ENCODE peak calls at places on chromosomes 1 and 21, in nine cellular contexts. One of them, this sample, is unnamed.

GRCh38 chr1:245096330-245097066 is 58.3 kb upstream of the KIF26B start:
- DNase-seq in esophagus squamous epithelium: no peak
- DNase-seq in AG09319: no peak
- DNase-seq in tibial artery: no peak
- DNase-seq in astrocyte of the cerebellum: no peak
- DNase-seq in tibial nerve: no peak
- DNase-seq in ovary: no peak
- DNase-seq in neural progenitor cell: no peak
- DNase-seq in HFF-Myc: no peak
- DNase-seq in this sample: no peak

GRCh38 chr21:37237764-37238163 is 29.4 kb downstream of the VPS26C start:
- DNase-seq in esophagus squamous epithelium: no peak
- DNase-seq in AG09319: no peak
- DNase-seq in tibial nerve: no peak
- DNase-seq in astrocyte of the cerebellum: no peak
- DNase-seq in tibial artery: no peak
- DNase-seq in HFF-Myc: no peak
- DNase-seq in ovary: no peak
- DNase-seq in neural progenitor cell: no peak
- DNase-seq in this sample: no peak

GRCh38 chr21:26659181-26659580 is 86.1 kb upstream of the CYYR1 start:
- DNase-seq in HFF-Myc: peak
- DNase-seq in neural progenitor cell: no peak
- DNase-seq in tibial nerve: no peak
- DNase-seq in ovary: no peak
- DNase-seq in astrocyte of the cerebellum: no peak
- DNase-seq in tibial artery: no peak
- DNase-seq in esophagus squamous epithelium: no peak
- DNase-seq in AG09319: no peak
- DNase-seq in this sample: no peak

GRCh38 chr1:150065184-150065871 is 2.2 kb upstream of the VPS45 start:
- DNase-seq in astrocyte of the cerebellum: no peak
- DNase-seq in neural progenitor cell: no peak
- DNase-seq in ovary: no peak
- DNase-seq in HFF-Myc: no peak
- DNase-seq in tibial nerve: no peak
- DNase-seq in tibial artery: no peak
- DNase-seq in esophagus squamous epithelium: no peak
- DNase-seq in AG09319: no peak
- DNase-seq in this sample: no peak

GRCh38 chr21:31945576-31945975 is 72.8 kb downstream of the HUNK start:
- DNase-seq in ovary: no peak
- DNase-seq in HFF-Myc: peak
- DNase-seq in neural progenitor cell: no peak
- DNase-seq in tibial nerve: no peak
- DNase-seq in AG09319: peak
- DNase-seq in esophagus squamous epithelium: no peak
- DNase-seq in astrocyte of the cerebellum: peak
- DNase-seq in tibial artery: no peak
- DNase-seq in this sample: no peak

GRCh38 chr1:208101661-208102431 is 142.3 kb downstream of the PLXNA2 start:
- DNase-seq in esophagus squamous epithelium: no peak
- DNase-seq in tibial artery: no peak
- DNase-seq in neural progenitor cell: peak
- DNase-seq in AG09319: no peak
- DNase-seq in tibial nerve: peak
- DNase-seq in astrocyte of the cerebellum: no peak
- DNase-seq in HFF-Myc: no peak
- DNase-seq in ovary: peak
- DNase-seq in this sample: no peak

GRCh38 chr1:9201421-9202239 is 32.9 kb upstream of the H6PD start:
- DNase-seq in astrocyte of the cerebellum: peak
- DNase-seq in tibial nerve: no peak
- DNase-seq in tibial artery: peak
- DNase-seq in esophagus squamous epithelium: no peak
- DNase-seq in AG09319: peak
- DNase-seq in ovary: peak
- DNase-seq in HFF-Myc: no peak
- DNase-seq in neural progenitor cell: peak
- DNase-seq in this sample: no peak

GRCh38 chr1:40709802-40710278 is 18.3 kb downstream of the NFYC start:
- DNase-seq in astrocyte of the cerebellum: no peak
- DNase-seq in tibial artery: no peak
- DNase-seq in esophagus squamous epithelium: no peak
- DNase-seq in HFF-Myc: no peak
- DNase-seq in neural progenitor cell: no peak
- DNase-seq in ovary: no peak
- DNase-seq in tibial nerve: no peak
- DNase-seq in AG09319: no peak
- DNase-seq in this sample: no peak

DNA sequence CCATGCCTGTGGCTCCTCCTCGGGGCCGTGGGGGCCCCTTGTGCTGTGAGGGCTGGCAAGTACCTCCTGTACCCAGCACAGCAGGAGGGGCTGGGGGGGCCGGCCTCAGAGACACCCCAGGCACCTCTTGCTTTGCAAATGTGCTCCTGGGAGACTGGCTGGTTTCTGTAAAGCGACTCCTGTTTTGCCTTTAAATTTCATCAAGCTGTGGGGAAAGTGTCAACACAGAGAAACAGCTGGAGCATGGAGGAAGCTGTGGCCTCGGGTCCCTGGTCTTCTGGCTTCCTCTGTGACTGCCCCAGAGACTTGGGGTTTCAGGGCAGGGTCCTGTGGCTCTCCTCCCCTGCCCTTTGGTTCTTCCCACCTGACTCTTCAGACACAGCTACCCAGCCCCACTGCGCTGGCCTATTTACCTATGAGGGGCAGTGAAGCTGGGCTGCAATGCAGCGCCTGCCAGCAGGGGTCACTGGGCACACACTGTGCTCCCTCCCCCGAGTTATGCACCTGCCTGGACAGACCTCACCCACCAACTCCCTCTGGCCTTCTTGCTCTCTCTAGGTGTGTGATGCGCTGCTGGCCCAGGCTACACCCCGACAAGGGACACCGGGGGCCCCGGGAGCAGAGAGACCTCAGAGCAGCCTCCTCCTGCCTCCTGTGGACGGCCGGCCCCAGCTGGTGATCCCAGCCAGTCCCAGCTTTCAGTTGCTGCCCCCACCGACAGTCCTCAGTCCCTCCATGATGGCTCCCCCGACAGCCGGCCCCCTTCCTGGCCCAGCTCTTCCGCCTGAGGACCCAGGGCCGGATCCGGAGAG is 17.6 kb upstream of the PEX10 start:
- DNase-seq in neural progenitor cell: no peak
- DNase-seq in tibial artery: no peak
- DNase-seq in astrocyte of the cerebellum: no peak
- DNase-seq in HFF-Myc: no peak
- DNase-seq in esophagus squamous epithelium: no peak
- DNase-seq in ovary: no peak
- DNase-seq in AG09319: no peak
- DNase-seq in tibial nerve: no peak
- DNase-seq in this sample: no peak
- TF ChIP-seq CTCF in neural progenitor cell: peak
- TF ChIP-seq CTCF in tibial artery: no peak
- TF ChIP-seq CTCF in astrocyte of the cerebellum: peak
- TF ChIP-seq CTCF in HFF-Myc: peak
- TF ChIP-seq CTCF in esophagus squamous epithelium: peak
- TF ChIP-seq CTCF in ovary: no peak
- TF ChIP-seq CTCF in AG09319: peak
- TF ChIP-seq CTCF in tibial nerve: no peak
- TF ChIP-seq CTCF in this sample: peak

GRCh38 chr1:177812650-177813049 is 157.2 kb downstream of the SEC16B start:
- DNase-seq in HFF-Myc: no peak
- DNase-seq in ovary: no peak
- DNase-seq in tibial artery: no peak
- DNase-seq in neural progenitor cell: no peak
- DNase-seq in AG09319: no peak
- DNase-seq in tibial nerve: no peak
- DNase-seq in esophagus squamous epithelium: no peak
- DNase-seq in astrocyte of the cerebellum: no peak
- DNase-seq in this sample: no peak

GRCh38 chr1:177820213-177820612 is 149.6 kb downstream of the SEC16B start:
- DNase-seq in tibial nerve: no peak
- DNase-seq in astrocyte of the cerebellum: no peak
- DNase-seq in ovary: no peak
- DNase-seq in AG09319: no peak
- DNase-seq in HFF-Myc: no peak
- DNase-seq in neural progenitor cell: no peak
- DNase-seq in esophagus squamous epithelium: no peak
- DNase-seq in tibial artery: no peak
- DNase-seq in this sample: no peak

DNA sequence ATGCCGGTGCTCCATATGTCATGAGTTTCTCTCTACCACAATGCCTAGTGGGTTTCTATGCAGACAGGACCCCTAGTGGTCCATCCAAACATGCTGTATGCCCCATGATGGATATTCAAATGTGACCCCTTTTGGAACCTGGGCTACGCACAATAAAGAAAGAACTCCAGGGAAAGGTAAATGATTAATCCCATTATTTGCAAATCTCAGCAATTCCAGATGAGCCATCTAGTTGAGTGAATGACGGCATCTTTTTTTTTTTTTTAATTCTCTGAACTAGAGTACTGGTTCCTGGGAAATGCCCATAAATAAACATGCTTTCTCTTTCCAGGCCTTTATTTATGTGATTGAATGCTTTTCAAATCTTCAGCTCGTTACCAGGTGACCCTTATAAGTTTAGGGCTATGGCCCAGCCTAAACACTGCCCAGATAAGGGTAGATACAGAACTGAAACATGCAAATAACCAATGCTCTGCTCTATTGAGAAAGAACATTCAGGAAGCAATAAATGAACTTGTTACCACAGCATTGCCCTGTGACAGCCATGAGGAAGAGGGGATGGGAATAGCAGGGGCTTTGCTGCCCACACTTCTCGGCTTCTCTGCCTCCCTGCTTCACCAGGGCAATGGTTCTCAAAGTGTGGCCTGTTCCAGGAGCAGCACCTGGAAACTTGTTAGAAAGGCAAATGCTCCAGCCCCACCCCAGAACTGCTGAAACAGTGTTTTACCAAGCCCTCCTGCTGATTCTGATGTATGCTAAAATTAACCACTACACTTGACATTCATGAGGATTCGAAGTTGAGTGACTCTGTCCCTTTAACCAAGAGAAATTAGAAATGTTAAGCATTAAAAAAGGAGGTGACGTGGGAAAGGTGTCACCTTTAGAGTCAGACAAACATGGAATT is 151.6 kb downstream of the SEC16B start:
- DNase-seq in neural progenitor cell: no peak
- DNase-seq in HFF-Myc: no peak
- DNase-seq in tibial artery: no peak
- DNase-seq in ovary: no peak
- DNase-seq in esophagus squamous epithelium: no peak
- DNase-seq in AG09319: no peak
- DNase-seq in tibial nerve: no peak
- DNase-seq in astrocyte of the cerebellum: no peak
- DNase-seq in this sample: no peak
- TF ChIP-seq CTCF in neural progenitor cell: no peak
- TF ChIP-seq CTCF in HFF-Myc: no peak
- TF ChIP-seq CTCF in tibial artery: no peak
- TF ChIP-seq CTCF in ovary: no peak
- TF ChIP-seq CTCF in esophagus squamous epithelium: no peak
- TF ChIP-seq CTCF in AG09319: no peak
- TF ChIP-seq CTCF in tibial nerve: no peak
- TF ChIP-seq CTCF in astrocyte of the cerebellum: no peak
- TF ChIP-seq CTCF in this sample: no peak

DNA sequence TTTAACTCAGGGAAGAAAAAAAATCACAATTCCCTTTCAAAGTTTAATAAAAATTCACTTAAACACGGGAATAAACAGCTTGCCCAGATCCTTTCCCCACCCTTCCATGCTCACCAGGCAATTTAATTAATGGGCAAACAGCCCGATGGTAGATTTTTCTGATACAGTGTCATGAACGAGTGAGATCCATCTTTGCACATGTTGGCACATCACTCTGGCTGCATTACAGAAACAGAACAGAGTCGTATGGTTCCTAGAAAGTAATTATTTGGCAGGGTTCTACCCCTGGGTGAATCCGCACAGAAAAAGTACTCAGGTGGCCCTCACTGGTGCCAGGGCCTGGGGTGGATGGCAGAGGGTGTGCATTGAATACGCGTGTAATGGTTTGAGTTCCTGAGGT is 24.6 kb upstream of the OVAAL start:
- DNase-seq in tibial nerve: no peak
- DNase-seq in HFF-Myc: no peak
- DNase-seq in tibial artery: no peak
- DNase-seq in astrocyte of the cerebellum: no peak
- DNase-seq in esophagus squamous epithelium: no peak
- DNase-seq in ovary: no peak
- DNase-seq in AG09319: no peak
- DNase-seq in neural progenitor cell: no peak
- DNase-seq in this sample: no peak
- TF ChIP-seq CTCF in tibial nerve: no peak
- TF ChIP-seq CTCF in HFF-Myc: no peak
- TF ChIP-seq CTCF in tibial artery: no peak
- TF ChIP-seq CTCF in astrocyte of the cerebellum: no peak
- TF ChIP-seq CTCF in esophagus squamous epithelium: no peak
- TF ChIP-seq CTCF in ovary: no peak
- TF ChIP-seq CTCF in AG09319: no peak
- TF ChIP-seq CTCF in neural progenitor cell: no peak
- TF ChIP-seq CTCF in this sample: no peak

GRCh38 chr1:116868386-116868785 is 41.3 kb upstream of the PTGFRN start:
- DNase-seq in neural progenitor cell: no peak
- DNase-seq in HFF-Myc: no peak
- DNase-seq in astrocyte of the cerebellum: no peak
- DNase-seq in ovary: no peak
- DNase-seq in tibial nerve: no peak
- DNase-seq in esophagus squamous epithelium: no peak
- DNase-seq in tibial artery: no peak
- DNase-seq in AG09319: no peak
- DNase-seq in this sample: no peak

GRCh38 chr1:116871772-116872146 is 38.0 kb upstream of the PTGFRN start:
- DNase-seq in esophagus squamous epithelium: no peak
- DNase-seq in neural progenitor cell: no peak
- DNase-seq in AG09319: no peak
- DNase-seq in tibial nerve: no peak
- DNase-seq in HFF-Myc: no peak
- DNase-seq in astrocyte of the cerebellum: no peak
- DNase-seq in ovary: no peak
- DNase-seq in tibial artery: no peak
- DNase-seq in this sample: no peak

GRCh38 chr1:116869611-116870010 is 40.1 kb upstream of the PTGFRN start:
- DNase-seq in tibial artery: no peak
- DNase-seq in esophagus squamous epithelium: no peak
- DNase-seq in ovary: no peak
- DNase-seq in AG09319: no peak
- DNase-seq in neural progenitor cell: no peak
- DNase-seq in astrocyte of the cerebellum: no peak
- DNase-seq in HFF-Myc: no peak
- DNase-seq in tibial nerve: no peak
- DNase-seq in this sample: no peak

GRCh38 chr1:116873680-116874271 is 35.9 kb upstream of the PTGFRN start:
- DNase-seq in AG09319: no peak
- DNase-seq in ovary: no peak
- DNase-seq in neural progenitor cell: no peak
- DNase-seq in tibial artery: no peak
- DNase-seq in HFF-Myc: no peak
- DNase-seq in astrocyte of the cerebellum: no peak
- DNase-seq in tibial nerve: no peak
- DNase-seq in esophagus squamous epithelium: no peak
- DNase-seq in this sample: no peak

DNA sequence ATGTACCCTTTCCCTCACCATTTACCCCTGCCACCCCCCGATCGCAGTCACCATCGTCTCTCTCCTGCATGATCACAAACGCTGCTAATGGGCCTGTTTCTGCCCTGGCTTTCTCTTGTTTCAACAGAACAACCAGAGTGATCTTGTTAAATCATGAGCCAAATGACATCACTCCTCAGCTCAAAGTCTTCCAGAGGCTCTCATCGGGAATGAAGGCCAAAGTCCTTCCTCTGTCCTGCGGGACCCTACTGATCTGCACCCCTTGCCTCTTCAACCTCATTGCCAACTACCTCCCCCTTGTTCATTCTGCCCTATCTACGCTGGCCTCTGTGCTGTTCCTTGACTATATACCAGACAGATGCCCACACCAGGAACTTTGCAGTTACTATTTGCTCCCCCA is 39.4 kb upstream of the PTGFRN start:
- DNase-seq in ovary: no peak
- DNase-seq in tibial artery: no peak
- DNase-seq in AG09319: no peak
- DNase-seq in astrocyte of the cerebellum: no peak
- DNase-seq in HFF-Myc: no peak
- DNase-seq in tibial nerve: no peak
- DNase-seq in esophagus squamous epithelium: no peak
- DNase-seq in neural progenitor cell: no peak
- DNase-seq in this sample: no peak
- TF ChIP-seq CTCF in ovary: no peak
- TF ChIP-seq CTCF in tibial artery: no peak
- TF ChIP-seq CTCF in AG09319: no peak
- TF ChIP-seq CTCF in astrocyte of the cerebellum: no peak
- TF ChIP-seq CTCF in HFF-Myc: no peak
- TF ChIP-seq CTCF in tibial nerve: no peak
- TF ChIP-seq CTCF in esophagus squamous epithelium: no peak
- TF ChIP-seq CTCF in neural progenitor cell: no peak
- TF ChIP-seq CTCF in this sample: no peak

This sample was measured in chondrocyte.